ENCODE peak calls at places on chromosome 10, in seven cellular contexts. F, E, S, I, U, Y and G are unnamed samples.

GRCh38 chr10:131726460-131726861 is 174.3 kb upstream of the PPP2R2D start:
- DNase-seq in U (no peak), F (no peak), I (no peak), S (peak), Y (peak), E (no peak), G (no peak)

GRCh38 chr10:38157270-38157685 is 63.1 kb downstream of the ZNF37A start:
- DNase-seq in E (no peak), Y (no peak), S (no peak), F (no peak), I (no peak), U (no peak), G (no peak)

GRCh38 chr10:44070282-44070681 is 314.6 kb downstream of the CXCL12 start:
- DNase-seq in E (no peak), S (no peak), Y (no peak), F (no peak), I (peak), U (no peak), G (no peak)

GRCh38 chr10:23442936-23443335 is 4.1 kb downstream of the OTUD1 start:
- DNase-seq in I (no peak), Y (peak), E (peak), F (peak), U (no peak), S (no peak), G (no peak)

GRCh38 chr10:75547391-75548298 is 116.2 kb downstream of the LRMDA start:
- DNase-seq in F (peak), U (no peak), Y (peak), S (no peak), I (no peak), E (peak), G (no peak)

GRCh38 chr10:9786576-9786975 is 1231.1 kb upstream of the CELF2 start:
- DNase-seq in Y (peak), U (no peak), S (no peak), E (peak), F (peak), I (no peak), G (no peak)

GRCh38 chr10:80075781-80076180 is 2.7 kb upstream of the TMEM254 start:
- DNase-seq in U (no peak), I (no peak), E (no peak), Y (peak), S (no peak), F (peak), G (no peak)

GRCh38 chr10:93701903-93702277 is 502 bp downstream of the FRA10AC1 start:
- DNase-seq in U (peak), I (peak), E (peak), F (peak), S (no peak), Y (peak), G (no peak)

GRCh38 chr10:15842493-15843169 is 17.7 kb downstream of the MINDY3 start:
- DNase-seq in F (peak), Y (peak), E (peak), I (peak), S (no peak), U (no peak), G (no peak)

GRCh38 chr10:26486985-26487850 is 49.1 kb downstream of the APBB1IP start:
- DNase-seq in I (no peak), Y (peak), F (peak), S (no peak), U (no peak), E (peak), G (no peak)
- H3K9ac ChIP-seq in I (no peak), Y (peak), F (no peak), S (no peak), U (no peak), E (peak), G (no peak)

DNA sequence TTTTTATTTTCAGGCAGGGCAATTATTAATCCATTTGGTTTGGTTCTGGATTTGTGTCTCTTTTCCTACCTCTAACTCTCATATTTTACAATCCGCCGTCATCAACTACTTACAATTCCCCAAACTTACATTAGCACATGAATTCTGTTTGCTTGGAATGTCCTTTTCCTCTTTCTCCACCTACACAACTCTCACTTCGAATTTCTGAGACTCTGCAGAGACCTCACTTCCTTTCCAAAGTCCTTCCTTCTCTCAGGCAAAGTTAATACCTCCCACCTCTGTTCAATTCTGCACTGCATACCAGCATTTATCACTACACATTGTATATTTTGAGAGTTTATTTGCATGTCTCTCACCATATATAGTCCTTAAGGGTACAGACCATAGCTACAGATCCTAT is 122.7 kb upstream of the LRRTM3 start:
- DNase-seq in E (no peak), F (no peak), S (no peak), Y (no peak), I (no peak), U (no peak), G (no peak)
- H3K27ac ChIP-seq in E (no peak), F (no peak), S (no peak), Y (no peak), I (no peak), U (no peak), G (no peak)

GRCh38 chr10:119680668-119681070 is 29.5 kb downstream of the BAG3 start:
- DNase-seq in E (peak), Y (peak), S (no peak), I (no peak), U (no peak), F (peak), G (no peak)
- H3K4me3 ChIP-seq in E (no peak), Y (no peak), S (no peak), I (no peak), U (no peak), F (no peak), G (no peak)

DNA sequence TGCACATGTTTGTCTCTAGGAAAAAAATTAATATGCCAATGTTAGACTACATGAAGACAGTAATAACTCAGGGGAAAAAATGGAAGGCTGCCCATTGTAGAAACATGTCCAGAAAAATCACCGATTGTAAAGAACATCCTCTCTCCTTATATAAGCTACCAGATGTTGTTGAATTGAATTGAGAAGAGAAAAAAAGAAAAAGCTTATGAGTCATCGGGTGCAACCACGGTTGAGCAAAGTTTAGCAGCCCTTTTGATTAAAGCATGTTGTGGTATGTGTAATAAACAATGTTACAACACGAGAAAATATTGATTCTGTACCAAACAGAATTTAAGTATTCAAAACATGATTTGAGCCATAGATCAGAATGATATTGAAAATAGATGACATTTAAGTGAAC is 102.3 kb upstream of the ARHGAP21 start:
- DNase-seq in S (no peak), I (no peak), F (peak), U (no peak), E (peak), Y (peak), G (no peak)
- H3K9ac ChIP-seq in S (no peak), I (no peak), F (no peak), U (no peak), E (no peak), Y (peak), G (no peak)

GRCh38 chr10:69741252-69741651 is 60.5 kb upstream of the COL13A1 start:
- DNase-seq in Y (no peak), E (no peak), I (no peak), U (no peak), F (no peak), S (no peak), G (no peak)
- H3K27ac ChIP-seq in Y (no peak), E (no peak), I (no peak), U (no peak), F (no peak), S (no peak), G (no peak)